ENCODE peak calls at places on chromosomes 2 and 18, in ten cellular contexts. R is foreskin fibroblast; B is fibroblast of the conjunctiva; A is effector CD4-positive, alpha-beta T cell; M is H9; Q is naive B cell; X is fibroblast of villous mesenchyme; F is fibroblast of pulmonary artery; I is stimulated activated CD8-positive, alpha-beta memory T cell treated with anti-CD3 and anti-CD28 coated beads, Interleukin-12 subunit alpha, Interleukin-12 subunit beta, amount 100 ng/mL, for 1 hour; H is uterus. W is an unnamed sample.

GRCh38 chr18:45169610-45170009 is 445.7 kb upstream of the SLC14A2 start:
- DNase-seq in R (peak; percentile 85), B (peak; percentile 86), A (no peak), M (no peak), Q (no peak), X (peak; percentile 92), F (peak; percentile 93), I (no peak), H (peak; percentile 54), W (peak; percentile 12)

GRCh38 chr2:206798009-206798408 is 32.6 kb downstream of the FASTKD2 start:
- DNase-seq in R (no peak), B (no peak), A (no peak), M (no peak), Q (no peak), X (no peak), F (peak; percentile 36), I (no peak), H (no peak), W (peak; percentile 78)

GRCh38 chr2:225620227-225620626 is 220.7 kb downstream of the NYAP2 start:
- DNase-seq in R (no peak), B (no peak), A (no peak), M (no peak), Q (no peak), X (no peak), F (no peak), I (no peak), H (no peak), W (no peak)

GRCh38 chr2:173631123-173631450 is 276.4 kb downstream of the CDCA7 start:
- DNase-seq in R (peak; percentile 53), B (no peak), A (no peak), M (no peak), Q (no peak), X (peak; percentile 65), F (peak; percentile 29), I (no peak), H (peak; percentile 30), W (no peak)

GRCh38 chr2:102063948-102064678 is 72.4 kb downstream of the IL1R2 start:
- DNase-seq in R (peak; percentile 100), B (peak; percentile 99), A (no peak), M (peak; percentile 48), Q (no peak), X (peak; percentile 100), F (peak; percentile 100), I (no peak), H (peak; percentile 95), W (peak; percentile 92)

GRCh38 chr18:43870626-43871025 is 593.3 kb upstream of the SYT4 start:
- DNase-seq in R (no peak), B (no peak), A (no peak), M (no peak), Q (no peak), X (peak; percentile 44), F (peak; percentile 14), I (no peak), H (no peak), W (no peak)

GRCh38 chr2:29703336-29703735 is 218.1 kb downstream of the ALK start:
- DNase-seq in R (no peak), B (no peak), A (no peak), M (no peak), Q (no peak), X (no peak), F (no peak), I (no peak), H (no peak), W (no peak)

GRCh38 chr2:58032016-58032750 is 14.4 kb upstream of the VRK2 start:
- DNase-seq in R (no peak), B (no peak), A (no peak), M (no peak), Q (peak; percentile 69), X (no peak), F (no peak), I (no peak), H (no peak), W (peak; percentile 15)

GRCh38 chr2:163800889-163801498 is 65.2 kb upstream of the FIGN start:
- DNase-seq in R (no peak), B (no peak), A (no peak), M (no peak), Q (no peak), X (peak; percentile 86), F (peak; percentile 25), I (no peak), H (no peak), W (no peak)

GRCh38 chr2:171410624-171411023 is 23.2 kb downstream of the METTL8 start:
- DNase-seq in R (no peak), B (no peak), A (no peak), M (no peak), Q (no peak), X (peak; percentile 73), F (peak; percentile 23), I (no peak), H (no peak), W (no peak)

GRCh38 chr18:48018806-48019295 is 88.4 kb upstream of the SMAD2 start:
- DNase-seq in R (no peak), B (no peak), A (no peak), M (peak; percentile 17), Q (no peak), X (no peak), F (no peak), I (no peak), H (no peak), W (no peak)

GRCh38 chr2:39516347-39517101 is 79.4 kb upstream of the MAP4K3 start:
- DNase-seq in R (no peak), B (peak; percentile 50), A (no peak), M (peak; percentile 70), Q (no peak), X (peak; percentile 76), F (peak; percentile 89), I (no peak), H (peak; percentile 75), W (no peak)